ENCODE peak calls at places on chromosome 20, in four cellular contexts. Q is lower lobe of right lung, L is DND-41, R is hepatocyte. D is an unnamed sample.

GRCh38 chr20:17614176-17614811 is 44.4 kb downstream of the DSTN start:
- DNase-seq in R (peak; percentile 62), Q (peak; percentile 57), L (peak; percentile 2), D (no peak)

GRCh38 chr20:57179265-57179664 is 87.2 kb downstream of the BMP7 start:
- DNase-seq in Q (no peak), R (no peak), L (peak; percentile 12), D (peak; percentile 57)

GRCh38 chr20:1788039-1788438 is 107.2 kb upstream of the SIRPA start:
- DNase-seq in L (no peak), Q (no peak), R (no peak), D (no peak)

GRCh38 chr20:62741701-62742491 is 33.3 kb downstream of the NTSR1 start:
- DNase-seq in L (no peak), Q (peak; percentile 18), R (no peak), D (no peak)

GRCh38 chr20:25053207-25054132 is 4.5 kb downstream of the ACSS1 start:
- DNase-seq in Q (no peak), R (no peak), L (no peak), D (no peak)

GRCh38 chr20:46683939-46684750 is 5.1 kb downstream of the TP53RK start:
- DNase-seq in L (no peak), Q (peak; percentile 68), R (peak; percentile 79), D (peak; percentile 74)

GRCh38 chr20:23115823-23116222 is 29.7 kb upstream of the CD93 start:
- DNase-seq in Q (no peak), R (no peak), L (peak; percentile 45), D (no peak)

GRCh38 chr20:17461941-17462340 is 69.2 kb downstream of the BFSP1 start:
- DNase-seq in R (no peak), Q (no peak), L (no peak), D (no peak)

GRCh38 chr20:58017237-58017969 is 211.1 kb downstream of the ANKRD60 start:
- DNase-seq in L (no peak), R (no peak), Q (no peak), D (peak; percentile 74)

GRCh38 chr20:50388733-50389436 is 121.3 kb upstream of the PTPN1 start:
- DNase-seq in R (no peak), Q (no peak), L (no peak), D (no peak)

GRCh38 chr20:17327185-17327780 is 100.4 kb downstream of the PCSK2 start:
- DNase-seq in Q (no peak), R (no peak), L (no peak), D (no peak)

GRCh38 chr20:59222982-59223610 is 59.5 kb downstream of the ZNF831 start:
- DNase-seq in L (no peak), Q (no peak), R (peak; percentile 52), D (no peak)

GRCh38 chr20:46709459-46710148 is at the start of gene SLC2A10:
- DNase-seq in L (no peak), Q (peak; percentile 66), R (peak; percentile 86), D (no peak)

GRCh38 chr20:32737371-32738223 is 5.7 kb downstream of the COMMD7 start:
- DNase-seq in Q (no peak), R (no peak), L (peak; percentile 69), D (peak; percentile 61)

GRCh38 chr20:20181322-20181721 is 129.0 kb downstream of the CFAP61 start:
- DNase-seq in Q (no peak), L (no peak), R (no peak), D (no peak)

GRCh38 chr20:31403886-31404285 is 2.1 kb downstream of the DEFB121 start:
- DNase-seq in R (no peak), L (no peak), Q (no peak), D (no peak)

GRCh38 chr20:55880361-55880760 is 125.0 kb downstream of the CBLN4 start:
- DNase-seq in Q (no peak), R (no peak), L (no peak), D (no peak)

GRCh38 chr20:35174458-35175216 is 2.8 kb downstream of the PROCR start:
- DNase-seq in R (no peak), Q (no peak), L (peak; percentile 26), D (no peak)

GRCh38 chr20:3782597-3782996 is 1.3 kb upstream of the SPEF1 start:
- DNase-seq in R (no peak), L (no peak), Q (peak; percentile 30), D (no peak)

GRCh38 chr20:41182296-41183212 is 45.2 kb downstream of the PLCG1 start:
- DNase-seq in Q (peak; percentile 30), R (peak; percentile 2), L (peak; percentile 4), D (peak; percentile 38)

GRCh38 chr20:62893700-62894099 is 32.1 kb upstream of the TCFL5 start:
- DNase-seq in R (no peak), Q (peak; percentile 41), L (no peak), D (no peak)

GRCh38 chr20:8633366-8633765 is 435.5 kb upstream of the PLCB4 start:
- DNase-seq in L (no peak), R (no peak), Q (no peak), D (peak; percentile 8)

DNA sequence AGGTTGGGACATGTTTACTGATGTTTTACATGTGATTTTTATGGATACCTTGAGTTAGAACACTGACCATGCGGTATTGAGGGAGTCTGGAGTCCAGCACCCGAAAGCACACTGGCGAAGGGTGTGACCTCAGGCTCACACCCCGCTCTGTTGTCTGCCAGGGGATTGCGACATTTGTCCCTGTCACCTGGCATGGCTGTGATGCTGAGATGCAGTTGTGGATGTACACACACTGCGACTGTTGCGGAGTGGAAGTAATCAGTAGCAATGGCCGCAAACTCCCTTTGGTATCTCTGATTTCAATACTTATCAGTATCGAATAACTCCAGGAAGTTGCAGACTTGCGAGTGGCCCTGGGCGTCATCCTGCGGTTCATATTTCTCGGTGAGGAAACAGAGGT is 43.2 kb downstream of the CDH4 start:
- DNase-seq in R (no peak), L (no peak), Q (no peak), D (peak; percentile 10)
- H3K4me3 ChIP-seq in R (no peak overlapping the region), L (no peak overlapping the region), Q (no peak overlapping the region), D (no peak overlapping the region)

GRCh38 chr20:44799691-44800090 is 10.7 kb downstream of the RIMS4 start:
- DNase-seq in R (no peak), L (no peak), Q (no peak), D (no peak)

GRCh38 chr20:44796758-44797457 is 13.4 kb downstream of the RIMS4 start:
- DNase-seq in Q (no peak), L (no peak), R (no peak), D (no peak)

GRCh38 chr20:44803383-44803941 is 6.9 kb downstream of the RIMS4 start:
- DNase-seq in R (no peak), L (no peak), Q (no peak), D (no peak)

GRCh38 chr20:44802702-44803101 is 7.6 kb downstream of the RIMS4 start:
- DNase-seq in R (no peak), L (no peak), Q (no peak), D (no peak)

GRCh38 chr20:44800398-44801046 is 9.8 kb downstream of the RIMS4 start:
- DNase-seq in L (peak; percentile 10), Q (no peak), R (no peak), D (no peak)
- TF ChIP-seq CTCF in L (peak; percentile 57), Q (peak; percentile 11), R (peak; percentile 35), D (no peak)

GRCh38 chr20:38089500-38089899 is 56.0 kb downstream of the RPRD1B start:
- DNase-seq in R (no peak), L (no peak), Q (no peak), D (no peak)
- H3K36me3 ChIP-seq in R (no peaks in the 10 kb centered on the region), L (peaks cover 70% of the 10 kb centered on the region), Q (peaks cover 70% of the 10 kb centered on the region), D (peaks cover 13% of the 10 kb centered on the region)

GRCh38 chr20:14142171-14142570 is 146.9 kb downstream of the MACROD2 start:
- DNase-seq in L (peak; percentile 13), Q (no peak), R (peak; percentile 85), D (peak; percentile 61)
- H3K4me3 ChIP-seq in L (no peak overlapping the region), Q (no peak overlapping the region), R (no peak overlapping the region), D (no peak overlapping the region)

GRCh38 chr20:48578397-48579098 is 249.3 kb downstream of the PREX1 start:
- DNase-seq in Q (no peak), R (no peak), L (no peak), D (no peak)
- TF ChIP-seq CTCF in Q (no peak), R (no peak), L (peak; percentile 10), D (no peak)

D was measured in bronchial epithelial cell.